ENCODE peak calls at places on chromosomes 7 and 10, in four cellular contexts. B is activated naive CD8-positive, alpha-beta T cell treated with anti-CD3 and anti-CD28 coated beads for 36 hours; Q is amniotic stem cell; K is uterus. X is an unnamed sample.

GRCh38 chr7:38321967-38322366 is 48.5 kb upstream of the TARP start:
- DNase-seq in B (no peak), Q (no peak), K (no peak), X (no peak)

GRCh38 chr10:127441350-127442219 is 107.5 kb upstream of the NPS start:
- DNase-seq in B (no peak), Q (no peak), K (no peak), X (no peak)

GRCh38 chr7:43522406-43523156 is 60.3 kb upstream of the STK17A start:
- DNase-seq in B (no peak), Q (peak), K (no peak), X (no peak)

GRCh38 chr7:18877874-18878273 is 239.6 kb downstream of the TWIST1 start:
- DNase-seq in B (no peak), Q (no peak), K (no peak), X (no peak)

GRCh38 chr7:216360-217300 is 24.3 kb downstream of the FAM20C start:
- DNase-seq in B (no peak), Q (no peak), K (peak), X (no peak)

GRCh38 chr10:20536381-20536780 is 360.7 kb downstream of the NEBL start:
- DNase-seq in B (no peak), Q (no peak), K (no peak), X (no peak)

GRCh38 chr10:23505797-23506465 is 67.1 kb downstream of the OTUD1 start:
- DNase-seq in B (no peak), Q (no peak), K (no peak), X (no peak)

GRCh38 chr10:96124230-96125141 is 5.6 kb upstream of the ZNF518A start:
- DNase-seq in B (no peak), Q (no peak), K (no peak), X (no peak)

GRCh38 chr10:8057636-8058273 is 3.3 kb downstream of the GATA3 start:
- DNase-seq in B (no peak), Q (no peak), K (no peak), X (no peak)

GRCh38 chr7:80858141-80858903 is 60.5 kb downstream of the SEMA3C start:
- DNase-seq in B (no peak), Q (no peak), K (no peak), X (no peak)

GRCh38 chr10:48927198-48927597 is 12.4 kb downstream of the LRRC18 start:
- DNase-seq in B (no peak), Q (no peak), K (no peak), X (no peak)

GRCh38 chr7:44132039-44132438 is 8.7 kb upstream of the POLD2 start:
- DNase-seq in B (no peak), Q (no peak), K (no peak), X (no peak)

GRCh38 chr10:99630991-99631390 is 10.8 kb upstream of the SLC25A28 start:
- DNase-seq in B (no peak), Q (no peak), K (no peak), X (no peak)

GRCh38 chr10:44972874-44973306 is 5.7 kb downstream of the DEPP1 start:
- DNase-seq in B (no peak), Q (no peak), K (no peak), X (no peak)

GRCh38 chr10:114271779-114272167 is 32.7 kb downstream of the VWA2 start:
- DNase-seq in B (no peak), Q (peak), K (peak), X (no peak)

GRCh38 chr10:78515037-78515872 is 481.6 kb downstream of the RPS24 start:
- DNase-seq in B (no peak), Q (no peak), K (peak), X (no peak)

GRCh38 chr10:132350946-132351345 is 19.0 kb downstream of the LRRC27 start:
- DNase-seq in B (no peak), Q (no peak), K (no peak), X (no peak)

GRCh38 chr10:84358743-84359142 is 30.4 kb downstream of the CCSER2 start:
- DNase-seq in B (no peak), Q (no peak), K (no peak), X (no peak)

GRCh38 chr7:1534330-1535099 is 4.0 kb downstream of the MAFK start:
- DNase-seq in B (no peak), Q (no peak), K (no peak), X (no peak)

GRCh38 chr10:116085333-116085732 is 187.7 kb downstream of the GFRA1 start:
- DNase-seq in B (no peak), Q (no peak), K (no peak), X (no peak)

GRCh38 chr10:85811405-85811804 is 555.2 kb downstream of the GRID1 start:
- DNase-seq in B (no peak), Q (no peak), K (no peak), X (no peak)

GRCh38 chr7:77248154-77248553 is 48.5 kb upstream of the FGL2 start:
- DNase-seq in B (no peak), Q (no peak), K (no peak), X (no peak)

GRCh38 chr7:127437772-127438330 is 45.3 kb upstream of the ZNF800 start:
- DNase-seq in B (no peak), Q (peak), K (no peak), X (no peak)

GRCh38 chr7:122726881-122727280 is 24.2 kb upstream of the RNF148 start:
- DNase-seq in B (no peak), Q (no peak), K (no peak), X (no peak)

GRCh38 chr7:151139791-151140190 is 27.7 kb downstream of the GBX1 start:
- DNase-seq in B (no peak), Q (no peak), K (peak), X (no peak)

GRCh38 chr10:30818854-30819253 is 189.3 kb upstream of the LYZL2 start:
- DNase-seq in B (no peak), Q (no peak), K (no peak), X (no peak)

GRCh38 chr10:86673216-86673826 is 5.0 kb downstream of the LDB3 start:
- DNase-seq in B (no peak), Q (no peak), K (no peak), X (peak)

GRCh38 chr10:99854860-99855259 is 72.4 kb downstream of the ABCC2 start:
- DNase-seq in B (no peak), Q (no peak), K (no peak), X (peak)

GRCh38 chr7:54615545-54615944 is 73.4 kb downstream of the VSTM2A start:
- DNase-seq in B (no peak), Q (no peak), K (no peak), X (no peak)

GRCh38 chr10:11235771-11236170 is 218.1 kb downstream of the CELF2 start:
- DNase-seq in B (no peak), Q (no peak), K (no peak), X (no peak)

GRCh38 chr10:92377962-92378361 is 87.0 kb downstream of the MARCHF5 start:
- DNase-seq in B (no peak), Q (no peak), K (no peak), X (no peak)

GRCh38 chr10:112461029-112461887 is 14.2 kb downstream of the VTI1A start:
- DNase-seq in B (peak), Q (no peak), K (no peak), X (no peak)

GRCh38 chr7:114048386-114049235 is 129.8 kb upstream of the PPP1R3A start:
- DNase-seq in B (no peak), Q (no peak), K (no peak), X (no peak)